ENCODE peak calls at places on chromosomes 7 and 10, in nine cellular contexts. P is SW480; C is CD8-positive, alpha-beta T cell; V is body of pancreas; B is iris pigment epithelial cell; U is stimulated activated CD4-positive, alpha-beta T cell treated with anti-CD3 and anti-CD28 coated beads, TNF-alpha, amount 100 ng/mL, for 48 hours; W is dermis microvascular lymphatic vessel endothelial cell; L is glutamatergic neuron; S is NCI-H2171 treated with DMSO at 0.1 percent for 48 hours. A is an unnamed sample.
A peak's percentile ranks its signal among the peaks of the same experiment; 100 is the strongest.

GRCh38 chr10:1364151-1364910 is 308.1 kb downstream of the WDR37 start:
- DNase-seq in V (no peak), C (no peak), S (no peak), L (no peak), U (no peak), W (no peak), P (no peak), B (no peak), A (no peak)

GRCh38 chr10:90859321-90859751 is 1.5 kb upstream of the HTR7 start:
- DNase-seq in L (no peak), W (no peak), S (no peak), B (peak; percentile 89), P (peak; percentile 66), V (no peak), U (no peak), C (no peak), A (peak; percentile 13)

GRCh38 chr7:152663926-152664325 is 12.0 kb downstream of the XRCC2 start:
- DNase-seq in P (no peak), V (no peak), L (no peak), C (no peak), B (no peak), U (no peak), W (peak; percentile 96), S (no peak), A (peak; percentile 53)

GRCh38 chr10:104117839-104118323 is 4.1 kb upstream of the SFR1 start:
- DNase-seq in S (no peak), W (no peak), L (no peak), U (no peak), B (peak; percentile 68), P (peak; percentile 91), V (no peak), C (no peak), A (no peak)

GRCh38 chr10:14513061-14513460 is 182.3 kb upstream of the FRMD4A start:
- DNase-seq in S (no peak), C (no peak), V (no peak), U (no peak), W (no peak), B (no peak), P (no peak), L (no peak), A (no peak)

GRCh38 chr10:109866995-109867635 is 56.2 kb downstream of the XPNPEP1 start:
- DNase-seq in P (no peak), U (no peak), W (no peak), L (no peak), V (no peak), B (peak; percentile 36), C (no peak), S (no peak), A (no peak)

GRCh38 chr7:21256310-21256877 is 171.5 kb upstream of the SP4 start:
- DNase-seq in P (peak; percentile 49), U (no peak), B (peak; percentile 41), V (peak; percentile 20), C (no peak), W (peak; percentile 38), L (no peak), S (peak; percentile 16), A (peak; percentile 31)

GRCh38 chr7:98021588-98022351 is 31.8 kb upstream of the OCM2 start:
- DNase-seq in V (peak; percentile 90), W (peak; percentile 25), S (peak; percentile 72), B (peak; percentile 47), C (peak; percentile 75), U (peak; percentile 64), P (peak; percentile 80), L (peak; percentile 91), A (peak; percentile 49)

GRCh38 chr10:103870503-103870902 is 15.1 kb upstream of the SH3PXD2A start:
- DNase-seq in V (no peak), L (no peak), C (no peak), S (no peak), P (no peak), W (no peak), B (peak; percentile 32), U (no peak), A (no peak)

GRCh38 chr7:13725591-13725990 is 263.9 kb downstream of the ETV1 start:
- DNase-seq in W (no peak), S (no peak), L (no peak), B (no peak), C (no peak), P (no peak), U (no peak), V (no peak), A (no peak)